ENCODE peak calls at places on chromosomes 4 and X, in nine cellular contexts. J is ascending aorta; L is activated CD8-positive, alpha-beta T cell treated with anti-CD3 and anti-CD28 coated beads for 36 hours; P is astrocyte of the spinal cord; G is fibroblast of pulmonary artery; O is nephron progenitor cell; H is type B pancreatic cell; D is tibial nerve; F is IMR-90. M is an unnamed sample.

GRCh38 chrX:70219938-70220764 is 14.3 kb upstream of the AWAT1 start:
- DNase-seq in J (no peak), L (no peak), P (peak; percentile 77), G (peak; percentile 18), O (no peak), H (no peak), D (peak; percentile 13), F (peak; percentile 1), M (peak; percentile 79)

GRCh38 chr4:168593399-168593798 is 96.5 kb downstream of the PALLD start:
- DNase-seq in J (no peak), L (no peak), P (no peak), G (no peak), O (no peak), H (no peak), D (no peak), F (peak; percentile 76), M (no peak)

GRCh38 chr4:175891863-175892262 is 79.8 kb upstream of the GPM6A start:
- DNase-seq in J (no peak), L (no peak), P (peak; percentile 43), G (peak; percentile 32), O (no peak), H (no peak), D (no peak), F (peak; percentile 4), M (peak; percentile 22)

GRCh38 chrX:71514367-71515038 is 18.4 kb upstream of the OGT start:
- DNase-seq in J (no peak), L (peak; percentile 64), P (no peak), G (no peak), O (no peak), H (no peak), D (no peak), F (no peak), M (no peak)

GRCh38 chr4:140076307-140076706 is 77.7 kb downstream of the MAML3 start:
- DNase-seq in J (no peak), L (no peak), P (no peak), G (no peak), O (no peak), H (no peak), D (no peak), F (no peak), M (no peak)

GRCh38 chr4:75634281-75634680 is 4.0 kb upstream of the CDKL2 start:
- DNase-seq in J (no peak), L (no peak), P (peak; percentile 22), G (no peak), O (no peak), H (no peak), D (no peak), F (no peak), M (peak; percentile 40)

GRCh38 chrX:44669626-44670025 is 127.0 kb upstream of the FUNDC1 start:
- DNase-seq in J (no peak), L (no peak), P (no peak), G (no peak), O (no peak), H (no peak), D (no peak), F (no peak), M (peak; percentile 16)

GRCh38 chrX:130343411-130343810 is 3.7 kb downstream of the SLC25A14 start:
- DNase-seq in J (no peak), L (no peak), P (peak; percentile 58), G (peak; percentile 22), O (no peak), H (no peak), D (no peak), F (peak; percentile 10), M (no peak)

GRCh38 chr4:39353478-39354177 is 12.5 kb downstream of the RFC1 start:
- DNase-seq in J (no peak), L (peak; percentile 44), P (peak; percentile 57), G (peak; percentile 92), O (no peak), H (no peak), D (no peak), F (peak; percentile 39), M (peak; percentile 58)

GRCh38 chr4:83305187-83305586 is 20.6 kb upstream of the COQ2 start:
- DNase-seq in J (no peak), L (no peak), P (no peak), G (no peak), O (no peak), H (no peak), D (no peak), F (no peak), M (no peak)

GRCh38 chrX:133640161-133641015 is 225.1 kb upstream of the GPC4 start:
- DNase-seq in J (no peak), L (no peak), P (peak; percentile 39), G (no peak), O (no peak), H (no peak), D (no peak), F (no peak), M (no peak)

GRCh38 chrX:64975491-64975890 is 759 bp downstream of the ZC4H2 start:
- DNase-seq in J (no peak), L (peak; percentile 45), P (peak; percentile 15), G (peak; percentile 15), O (peak; percentile 57), H (no peak), D (no peak), F (no peak), M (peak; percentile 12)

GRCh38 chrX:18897611-18898010 is 86.3 kb downstream of the PHKA2 start:
- DNase-seq in J (no peak), L (no peak), P (no peak), G (no peak), O (no peak), H (no peak), D (no peak), F (no peak), M (no peak)

GRCh38 chrX:18894156-18894555 is 89.8 kb downstream of the PHKA2 start:
- DNase-seq in J (no peak), L (no peak), P (no peak), G (no peak), O (no peak), H (no peak), D (no peak), F (no peak), M (no peak)

GRCh38 chrX:18893536-18893935 is 90.4 kb downstream of the PHKA2 start:
- DNase-seq in J (no peak), L (no peak), P (no peak), G (no peak), O (no peak), H (no peak), D (no peak), F (no peak), M (no peak)

GRCh38 chrX:18896680-18897544 is 87.0 kb downstream of the PHKA2 start:
- DNase-seq in J (no peak), L (no peak), P (no peak), G (no peak), O (no peak), H (no peak), D (no peak), F (no peak), M (no peak)

DNA sequence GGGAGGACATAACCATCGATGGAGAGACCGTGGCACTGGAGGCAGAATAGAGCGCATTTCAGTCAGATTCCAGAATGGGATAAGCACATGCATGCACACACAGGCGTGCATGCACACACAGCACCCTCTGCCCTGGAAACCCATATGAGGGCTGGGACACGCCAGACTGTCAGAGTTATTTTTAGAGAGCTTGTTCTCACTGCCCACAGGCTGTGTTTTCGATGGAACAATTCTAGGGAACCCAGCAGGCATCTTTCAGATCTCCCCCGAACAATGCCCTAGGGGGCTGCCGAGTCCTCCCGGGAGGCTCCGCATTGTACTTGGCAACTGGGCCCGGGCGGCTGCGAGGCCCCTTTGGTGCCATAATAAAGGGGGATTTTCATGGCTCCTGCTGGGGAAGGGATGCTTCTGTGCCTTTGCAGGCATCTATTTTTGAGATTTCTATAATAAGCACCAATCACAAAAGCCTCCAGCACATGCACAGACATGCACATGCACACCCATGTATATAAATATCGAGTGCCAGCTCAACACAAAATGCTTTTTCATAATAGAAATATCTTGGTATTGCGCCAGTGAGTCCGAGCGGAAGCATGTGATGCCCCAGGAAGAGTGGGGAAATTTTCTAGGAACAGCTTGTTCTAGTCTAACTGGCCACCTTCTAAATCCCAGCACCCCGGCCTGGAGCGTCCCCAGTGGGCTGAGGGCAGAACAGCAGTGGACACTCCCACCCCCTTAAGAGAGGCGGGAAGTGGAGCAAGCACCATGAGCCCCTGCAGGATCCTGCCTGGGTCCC is 88.6 kb downstream of the PHKA2 start:
- DNase-seq in J (no peak), L (no peak), P (no peak), G (peak; percentile 49), O (no peak), H (no peak), D (no peak), F (peak; percentile 37), M (peak; percentile 50)
- TF ChIP-seq CTCF in J (peak; percentile 63), L (no peak), P (peak; percentile 6), G (peak; percentile 13), O (no peak), H (no peak), D (peak; percentile 65), F (peak; percentile 33), M (peak; percentile 24)

GRCh38 chrX:39479856-39480255 is 617.9 kb downstream of the BCOR start:
- DNase-seq in J (no peak), L (no peak), P (no peak), G (no peak), O (no peak), H (no peak), D (no peak), F (no peak), M (no peak)
- TF ChIP-seq CTCF in J (no peak), L (no peak), P (no peak), G (no peak), O (no peak), H (no peak), D (no peak), F (no peak), M (no peak)

DNA sequence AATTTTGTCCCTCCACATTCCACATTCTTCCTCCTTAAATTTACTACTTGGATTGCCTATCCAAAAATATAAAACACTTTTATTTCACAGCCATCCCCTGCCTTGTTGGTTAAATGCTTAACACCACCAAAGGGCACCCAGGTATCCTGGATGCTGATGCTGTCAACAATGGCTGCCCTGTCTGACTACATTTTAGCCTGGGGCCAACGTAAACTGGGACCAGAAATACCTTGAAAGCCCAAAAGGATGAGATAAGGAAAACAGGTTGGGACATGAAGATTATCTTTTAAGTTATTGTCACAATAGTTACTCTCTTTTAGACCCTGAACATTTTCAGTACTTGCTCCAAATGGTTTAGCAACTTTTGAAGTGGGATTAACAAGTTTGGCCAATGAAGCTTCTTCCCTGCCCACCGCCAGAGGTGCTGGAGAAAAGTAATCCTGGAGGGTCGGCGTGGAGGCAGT is 775 bp upstream of the YIPF6 start:
- DNase-seq in J (no peak), L (peak; percentile 13), P (peak; percentile 51), G (no peak), O (no peak), H (no peak), D (no peak), F (no peak), M (peak; percentile 8)
- TF ChIP-seq CTCF in J (no peak), L (no peak), P (peak; percentile 16), G (peak; percentile 6), O (no peak), H (peak; percentile 33), D (no peak), F (peak; percentile 23), M (no peak)

DNA sequence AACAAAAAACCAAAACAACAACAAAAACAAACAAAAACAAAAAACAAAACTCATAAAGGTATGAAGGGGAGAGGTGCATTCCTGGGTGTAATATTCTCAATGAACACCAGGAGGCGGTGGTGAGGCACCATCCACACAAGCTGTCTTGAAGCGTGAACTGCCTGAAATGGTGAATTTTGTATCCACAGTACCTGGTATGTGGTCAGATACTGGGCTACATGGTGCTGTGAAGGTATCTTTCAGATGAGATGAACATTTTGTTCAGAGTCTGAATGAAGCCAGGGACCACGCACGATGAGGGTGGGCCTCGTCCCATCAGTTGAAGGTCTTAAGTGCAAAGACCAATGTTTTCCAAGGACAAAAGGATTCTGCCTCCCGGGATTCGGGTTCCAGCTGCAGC is 58.5 kb downstream of the ASMT start:
- DNase-seq in J (no peak), L (peak; percentile 59), P (no peak), G (peak; percentile 32), O (peak; percentile 33), H (no peak), D (no peak), F (no peak), M (peak; percentile 17)
- TF ChIP-seq CTCF in J (peak; percentile 14), L (peak; percentile 92), P (peak; percentile 51), G (peak; percentile 54), O (peak; percentile 65), H (peak; percentile 86), D (no peak), F (peak; percentile 25), M (peak; percentile 53)